ENCODE peak calls at places on chromosome 10, in eight cellular contexts. I, Y, W, M, X, P, N and F are unnamed samples. For H3K4me1, the result is how much of the 10 kb centered on the place peaks cover.

GRCh38 chr10:88271736-88272135 is 311.4 kb downstream of the RNLS start:
- DNase-seq in I (no peak), Y (no peak), W (no peak), M (no peak), X (no peak), P (no peak), N (no peak), F (no peak)

GRCh38 chr10:101351017-101351416 is 2.9 kb upstream of the BTRC start:
- DNase-seq in I (no peak), Y (no peak), W (no peak), M (no peak), X (no peak), P (no peak), N (no peak), F (no peak)

GRCh38 chr10:8568401-8568800 is 513.9 kb downstream of the GATA3 start:
- DNase-seq in I (no peak), Y (no peak), W (no peak), M (no peak), X (no peak), P (no peak), N (no peak), F (no peak)

GRCh38 chr10:67036808-67037207 is 111.0 kb downstream of the LRRTM3 start:
- DNase-seq in I (no peak), Y (no peak), W (no peak), M (no peak), X (no peak), P (no peak), N (no peak), F (no peak)

GRCh38 chr10:76647276-76647675 is 990.3 kb downstream of the KCNMA1 start:
- DNase-seq in I (no peak), Y (no peak), W (no peak), M (no peak), X (no peak), P (no peak), N (no peak), F (no peak)

GRCh38 chr10:70656489-70656888 is 15.8 kb upstream of the ADAMTS14 start:
- DNase-seq in I (no peak), Y (no peak), W (peak), M (no peak), X (no peak), P (no peak), N (no peak), F (no peak)

GRCh38 chr10:48442090-48442808 is 135.8 kb downstream of the MAPK8 start:
- DNase-seq in I (no peak), Y (peak), W (no peak), M (peak), X (no peak), P (no peak), N (no peak), F (no peak)

GRCh38 chr10:69467928-69468770 is 16.9 kb downstream of the TSPAN15 start:
- DNase-seq in I (no peak), Y (no peak), W (no peak), M (no peak), X (peak), P (no peak), N (no peak), F (no peak)

GRCh38 chr10:34780818-34781380 is 34.2 kb downstream of the PARD3 start:
- DNase-seq in I (no peak), Y (no peak), W (no peak), M (peak), X (no peak), P (no peak), N (peak), F (no peak)

GRCh38 chr10:100483876-100484666 is 21.3 kb downstream of the WNT8B start:
- DNase-seq in I (no peak), Y (no peak), W (no peak), M (no peak), X (no peak), P (no peak), N (no peak), F (no peak)

GRCh38 chr10:80144302-80145131 is 12.0 kb downstream of the PLAC9 start:
- DNase-seq in I (peak), Y (peak), W (peak), M (peak), X (no peak), P (peak), N (peak), F (peak)

GRCh38 chr10:69093933-69094332 is 6.0 kb downstream of the SRGN start:
- DNase-seq in I (no peak), Y (no peak), W (no peak), M (no peak), X (no peak), P (no peak), N (no peak), F (no peak)

GRCh38 chr10:12549297-12549696 is 199.9 kb downstream of the CAMK1D start:
- DNase-seq in I (no peak), Y (no peak), W (no peak), M (no peak), X (no peak), P (no peak), N (no peak), F (no peak)

GRCh38 chr10:69446650-69447151 is 4.6 kb upstream of the TSPAN15 start:
- DNase-seq in I (no peak), Y (no peak), W (peak), M (no peak), X (no peak), P (no peak), N (no peak), F (no peak)

GRCh38 chr10:109915566-109915965 is 7.7 kb downstream of the XPNPEP1 start:
- DNase-seq in I (no peak), Y (no peak), W (peak), M (no peak), X (no peak), P (no peak), N (no peak), F (no peak)
- H3K4me1 ChIP-seq in I (under half), Y (under half), W (under half), M (under half), X (under half), P (half or more), N (under half), F (half or more)

GRCh38 chr10:28385748-28386507 is 83.1 kb upstream of the MPP7 start:
- DNase-seq in I (no peak), Y (no peak), W (no peak), M (no peak), X (no peak), P (no peak), N (no peak), F (no peak)
- H3K27ac ChIP-seq in I (no peak), Y (no peak), W (no peak), M (no peak), X (no peak), P (no peak), N (no peak), F (no peak)

GRCh38 chr10:126504051-126504760 is 115.9 kb upstream of the ADAM12 start:
- DNase-seq in I (no peak), Y (peak), W (peak), M (peak), X (peak), P (peak), N (peak), F (no peak)

GRCh38 chr10:126511917-126512487 is 123.7 kb upstream of the ADAM12 start:
- DNase-seq in I (no peak), Y (no peak), W (no peak), M (no peak), X (peak), P (no peak), N (no peak), F (no peak)

GRCh38 chr10:126508535-126509040 is 120.3 kb upstream of the ADAM12 start:
- DNase-seq in I (no peak), Y (no peak), W (no peak), M (no peak), X (peak), P (no peak), N (peak), F (no peak)

GRCh38 chr10:126504761-126505112 is 116.5 kb upstream of the ADAM12 start:
- DNase-seq in I (no peak), Y (no peak), W (no peak), M (no peak), X (no peak), P (no peak), N (no peak), F (no peak)

DNA sequence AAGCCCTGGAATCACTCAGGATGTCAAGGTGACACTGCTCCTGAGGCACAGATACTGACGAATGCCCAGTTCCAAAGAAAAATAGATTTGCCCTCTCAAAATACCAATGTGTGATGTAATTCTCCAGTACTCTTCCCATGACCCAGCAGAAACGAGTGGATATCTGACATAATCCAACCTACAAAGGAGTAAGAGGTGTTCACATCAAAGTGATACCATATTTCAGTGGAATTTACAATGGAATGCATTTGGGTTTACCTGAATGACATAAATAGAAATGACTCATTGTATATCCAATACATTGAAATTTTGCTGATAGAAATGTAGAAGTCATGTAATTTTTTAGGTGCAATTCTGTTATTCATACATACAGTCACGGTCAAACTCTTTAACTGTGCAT is 120.9 kb upstream of the ADAM12 start:
- DNase-seq in I (no peak), Y (no peak), W (peak), M (no peak), X (no peak), P (no peak), N (no peak), F (no peak)
- H3K4me1 ChIP-seq in I (under half), Y (under half), W (under half), M (under half), X (under half), P (under half), N (under half), F (under half)

GRCh38 chr10:58820862-58821559 is 308.3 kb downstream of the BICC1 start:
- DNase-seq in I (no peak), Y (no peak), W (peak), M (peak), X (no peak), P (no peak), N (no peak), F (no peak)
- H3K27ac ChIP-seq in I (no peak), Y (no peak), W (peak), M (no peak), X (no peak), P (no peak), N (no peak), F (no peak)

GRCh38 chr10:63711361-63711760 is 190.2 kb downstream of the REEP3 start:
- DNase-seq in I (no peak), Y (no peak), W (no peak), M (peak), X (peak), P (no peak), N (peak), F (no peak)
- H3K4me1 ChIP-seq in I (under half), Y (under half), W (under half), M (under half), X (under half), P (under half), N (under half), F (under half)

GRCh38 chr10:94546058-94546595 is 539 bp downstream of the HELLS start:
- DNase-seq in I (no peak), Y (no peak), W (no peak), M (no peak), X (no peak), P (no peak), N (no peak), F (no peak)

GRCh38 chr10:94546616-94547175 is 1.1 kb downstream of the HELLS start:
- DNase-seq in I (no peak), Y (no peak), W (peak), M (no peak), X (no peak), P (peak), N (no peak), F (no peak)

GRCh38 chr10:94545277-94546057 is at the start of gene HELLS:
- DNase-seq in I (peak), Y (peak), W (peak), M (peak), X (peak), P (peak), N (peak), F (peak)

DNA sequence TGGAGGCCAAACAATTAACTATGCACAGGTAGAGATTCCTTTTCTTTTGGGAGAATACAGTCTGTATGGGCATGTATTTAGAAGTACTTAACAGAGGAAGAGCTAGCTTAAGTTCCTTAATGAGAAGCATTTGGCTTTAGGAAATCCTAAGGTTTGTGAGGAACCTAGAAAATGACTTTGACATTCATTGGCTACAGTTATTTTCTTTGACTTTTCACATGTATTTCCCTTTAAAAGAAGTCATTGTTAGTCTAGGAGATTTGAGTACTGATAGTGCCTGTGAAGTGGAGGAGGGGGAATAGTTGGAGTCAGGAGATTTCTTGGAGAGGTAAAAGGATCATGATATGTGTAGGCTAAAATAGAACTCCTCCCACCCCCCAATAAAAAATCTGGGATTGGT is 3.6 kb downstream of the HELLS start:
- DNase-seq in I (no peak), Y (no peak), W (no peak), M (no peak), X (peak), P (no peak), N (no peak), F (no peak)
- H3K27ac ChIP-seq in I (no peak), Y (peak), W (no peak), M (no peak), X (peak), P (no peak), N (no peak), F (no peak)

GRCh38 chr10:103850572-103850895 is 4.8 kb downstream of the SH3PXD2A start:
- DNase-seq in I (no peak), Y (no peak), W (no peak), M (peak), X (no peak), P (no peak), N (no peak), F (no peak)
- H3K4me1 ChIP-seq in I (under half), Y (under half), W (under half), M (under half), X (under half), P (under half), N (under half), F (under half)